ENCODE peak calls at places on chromosomes 11 and 22, in eight cellular contexts. One of them, this sample, is unnamed.
A peak's percentile ranks its signal among the peaks of the same experiment; 100 is the strongest.

GRCh38 chr22:36755316-36755715 is 20.6 kb downstream of the IFT27 start:
- DNase-seq in lower lobe of right lung: no peak
- DNase-seq in neuronal stem cell: no peak
- DNase-seq in uterus: no peak
- DNase-seq in Caco-2: no peak
- DNase-seq in PC-9: no peak
- DNase-seq in kidney: no peak
- DNase-seq in pancreas: no peak
- DNase-seq in this sample: no peak

GRCh38 chr11:24697722-24698121 is 200.9 kb downstream of the LUZP2 start:
- DNase-seq in uterus: no peak
- DNase-seq in PC-9: no peak
- DNase-seq in Caco-2: no peak
- DNase-seq in kidney: no peak
- DNase-seq in neuronal stem cell: no peak
- DNase-seq in lower lobe of right lung: no peak
- DNase-seq in pancreas: no peak
- DNase-seq in this sample: no peak

GRCh38 chr22:46953968-46954755 is 191.7 kb downstream of the TBC1D22A start:
- DNase-seq in lower lobe of right lung: no peak
- DNase-seq in PC-9: no peak
- DNase-seq in neuronal stem cell: no peak
- DNase-seq in Caco-2: no peak
- DNase-seq in kidney: peak; percentile 49
- DNase-seq in uterus: peak; percentile 28
- DNase-seq in pancreas: no peak
- DNase-seq in this sample: no peak

GRCh38 chr11:12159351-12160099 is 49.1 kb downstream of the MICAL2 start:
- DNase-seq in neuronal stem cell: no peak
- DNase-seq in Caco-2: no peak
- DNase-seq in pancreas: no peak
- DNase-seq in lower lobe of right lung: no peak
- DNase-seq in kidney: no peak
- DNase-seq in uterus: no peak
- DNase-seq in PC-9: no peak
- DNase-seq in this sample: no peak

GRCh38 chr22:22045576-22046335 is 63.2 kb upstream of the TOP3B start:
- DNase-seq in kidney: no peak
- DNase-seq in neuronal stem cell: no peak
- DNase-seq in lower lobe of right lung: no peak
- DNase-seq in Caco-2: no peak
- DNase-seq in uterus: no peak
- DNase-seq in PC-9: no peak
- DNase-seq in pancreas: no peak
- DNase-seq in this sample: no peak

GRCh38 chr11:65499713-65500261 is 942 bp downstream of the MALAT1 start:
- DNase-seq in PC-9: no peak
- DNase-seq in kidney: no peak
- DNase-seq in lower lobe of right lung: no peak
- DNase-seq in Caco-2: no peak
- DNase-seq in neuronal stem cell: no peak
- DNase-seq in uterus: no peak
- DNase-seq in pancreas: no peak
- DNase-seq in this sample: no peak

GRCh38 chr11:69642549-69642912 is 1.6 kb downstream of the CCND1 start:
- DNase-seq in lower lobe of right lung: no peak
- DNase-seq in uterus: no peak
- DNase-seq in PC-9: no peak
- DNase-seq in pancreas: no peak
- DNase-seq in Caco-2: peak; percentile 49
- DNase-seq in kidney: peak; percentile 80
- DNase-seq in neuronal stem cell: no peak
- DNase-seq in this sample: peak; percentile 38

GRCh38 chr22:49381595-49382450 is 445.9 kb downstream of the BRD1 start:
- DNase-seq in kidney: no peak
- DNase-seq in Caco-2: no peak
- DNase-seq in pancreas: no peak
- DNase-seq in neuronal stem cell: no peak
- DNase-seq in uterus: no peak
- DNase-seq in lower lobe of right lung: peak; percentile 38
- DNase-seq in PC-9: no peak
- DNase-seq in this sample: no peak

GRCh38 chr11:81496566-81496965 is 1237.1 kb downstream of the FAM181B start:
- DNase-seq in lower lobe of right lung: no peak
- DNase-seq in Caco-2: no peak
- DNase-seq in neuronal stem cell: no peak
- DNase-seq in kidney: no peak
- DNase-seq in PC-9: peak; percentile 10
- DNase-seq in pancreas: no peak
- DNase-seq in uterus: no peak
- DNase-seq in this sample: no peak

GRCh38 chr11:91913407-91913806 is 311.2 kb upstream of the FAT3 start:
- DNase-seq in kidney: no peak
- DNase-seq in uterus: no peak
- DNase-seq in PC-9: no peak
- DNase-seq in Caco-2: no peak
- DNase-seq in pancreas: no peak
- DNase-seq in lower lobe of right lung: no peak
- DNase-seq in neuronal stem cell: no peak
- DNase-seq in this sample: no peak

GRCh38 chr22:19168088-19168890 is 10.2 kb downstream of the SLC25A1 start:
- DNase-seq in Caco-2: peak; percentile 78
- DNase-seq in pancreas: no peak
- DNase-seq in uterus: no peak
- DNase-seq in kidney: no peak
- DNase-seq in lower lobe of right lung: no peak
- DNase-seq in neuronal stem cell: no peak
- DNase-seq in PC-9: peak; percentile 43
- DNase-seq in this sample: no peak

GRCh38 chr11:95524328-95525036 is 265.1 kb downstream of the FAM76B start:
- DNase-seq in neuronal stem cell: no peak
- DNase-seq in Caco-2: no peak
- DNase-seq in lower lobe of right lung: no peak
- DNase-seq in uterus: no peak
- DNase-seq in kidney: no peak
- DNase-seq in PC-9: no peak
- DNase-seq in pancreas: no peak
- DNase-seq in this sample: no peak

GRCh38 chr22:35368386-35368785 is 12.5 kb upstream of the HMOX1 start:
- DNase-seq in pancreas: no peak
- DNase-seq in PC-9: no peak
- DNase-seq in Caco-2: no peak
- DNase-seq in lower lobe of right lung: no peak
- DNase-seq in neuronal stem cell: no peak
- DNase-seq in uterus: no peak
- DNase-seq in kidney: no peak
- DNase-seq in this sample: no peak

GRCh38 chr22:45905924-45906865 is 70.8 kb downstream of the WNT7B start:
- DNase-seq in PC-9: no peak
- DNase-seq in neuronal stem cell: no peak
- DNase-seq in uterus: no peak
- DNase-seq in pancreas: no peak
- DNase-seq in Caco-2: no peak
- DNase-seq in lower lobe of right lung: no peak
- DNase-seq in kidney: no peak
- DNase-seq in this sample: peak; percentile 38

GRCh38 chr11:45158210-45158644 is 11.8 kb downstream of the PRDM11 start:
- DNase-seq in PC-9: no peak
- DNase-seq in pancreas: no peak
- DNase-seq in neuronal stem cell: no peak
- DNase-seq in lower lobe of right lung: peak; percentile 59
- DNase-seq in Caco-2: peak; percentile 39
- DNase-seq in uterus: peak; percentile 58
- DNase-seq in kidney: no peak
- DNase-seq in this sample: no peak

GRCh38 chr11:76672431-76673163 is 2.0 kb upstream of the LRRC32 start:
- DNase-seq in kidney: peak; percentile 86
- DNase-seq in uterus: no peak
- DNase-seq in lower lobe of right lung: no peak
- DNase-seq in PC-9: no peak
- DNase-seq in pancreas: no peak
- DNase-seq in neuronal stem cell: no peak
- DNase-seq in Caco-2: no peak
- DNase-seq in this sample: no peak

GRCh38 chr11:86551286-86551685 is 121.1 kb downstream of the ME3 start:
- DNase-seq in PC-9: peak; percentile 82
- DNase-seq in neuronal stem cell: no peak
- DNase-seq in lower lobe of right lung: no peak
- DNase-seq in pancreas: peak; percentile 18
- DNase-seq in uterus: no peak
- DNase-seq in Caco-2: no peak
- DNase-seq in kidney: no peak
- DNase-seq in this sample: no peak

GRCh38 chr11:103696130-103696529 is 340.3 kb upstream of the DDI1 start:
- DNase-seq in Caco-2: no peak
- DNase-seq in lower lobe of right lung: no peak
- DNase-seq in neuronal stem cell: no peak
- DNase-seq in PC-9: no peak
- DNase-seq in kidney: no peak
- DNase-seq in pancreas: no peak
- DNase-seq in uterus: no peak
- DNase-seq in this sample: no peak

DNA sequence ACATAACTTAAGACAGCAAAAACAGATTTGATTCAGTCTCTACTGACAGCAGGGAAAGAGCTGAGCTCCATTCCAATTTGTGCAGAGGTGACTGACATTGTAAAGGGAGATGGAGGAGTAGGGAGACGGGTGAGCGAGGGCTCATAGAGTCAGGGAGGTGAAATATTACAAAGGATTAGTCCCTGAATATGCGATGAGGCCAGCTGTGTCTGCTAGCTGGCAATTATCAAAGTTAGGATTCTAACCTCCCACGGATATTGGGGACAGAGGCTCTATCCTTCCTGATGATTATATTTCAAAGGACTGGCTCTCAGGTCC is 8.3 kb downstream of the PLAAT2 start:
- DNase-seq in PC-9: no peak
- DNase-seq in Caco-2: no peak
- DNase-seq in neuronal stem cell: no peak
- DNase-seq in kidney: no peak
- DNase-seq in uterus: no peak
- DNase-seq in pancreas: no peak
- DNase-seq in lower lobe of right lung: no peak
- DNase-seq in this sample: no peak
- H3K4me1 ChIP-seq in PC-9: peaks cover 13% of the 10 kb centered on the region
- H3K4me1 ChIP-seq in Caco-2: peaks cover 7% of the 10 kb centered on the region
- H3K4me1 ChIP-seq in neuronal stem cell: peaks cover 4% of the 10 kb centered on the region
- H3K4me1 ChIP-seq in kidney: no peaks in the 10 kb centered on the region
- H3K4me1 ChIP-seq in uterus: no peaks in the 10 kb centered on the region
- H3K4me1 ChIP-seq in pancreas: no peaks in the 10 kb centered on the region
- H3K4me1 ChIP-seq in lower lobe of right lung: peaks cover 24% of the 10 kb centered on the region
- H3K4me1 ChIP-seq in this sample: peaks cover 4% of the 10 kb centered on the region

DNA sequence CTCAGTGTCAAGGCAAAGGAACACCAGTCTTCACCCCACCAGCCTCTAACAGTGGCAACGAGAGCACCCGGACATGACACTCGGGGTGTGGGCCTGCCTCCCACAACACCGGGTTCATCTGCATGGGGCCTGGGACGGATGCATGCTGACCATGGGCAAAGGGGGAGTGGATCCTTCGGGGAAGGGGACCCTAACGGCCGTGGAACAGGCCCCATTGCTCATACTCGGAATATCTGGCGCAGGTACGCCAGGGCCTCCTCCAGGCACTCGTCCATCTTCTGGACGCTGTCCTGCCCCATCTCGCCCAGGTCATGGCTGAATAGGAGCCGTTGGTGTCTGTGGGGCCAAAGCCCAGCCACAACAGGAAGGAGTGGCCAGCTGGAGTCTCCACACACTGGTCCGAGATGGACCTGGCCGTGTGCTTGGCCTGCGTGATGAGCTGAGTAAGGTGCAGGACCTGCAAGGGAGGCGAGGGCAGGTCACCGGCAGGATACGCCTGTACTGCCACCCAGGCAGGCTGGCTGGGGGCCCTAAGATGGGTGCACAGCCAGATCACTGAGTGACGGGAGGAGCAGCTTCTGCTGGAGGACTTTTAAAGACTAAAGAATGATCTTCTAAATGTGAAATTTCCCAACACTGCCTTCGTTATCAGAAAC is 96.8 kb downstream of the MED15 start:
- DNase-seq in Caco-2: no peak
- DNase-seq in neuronal stem cell: no peak
- DNase-seq in kidney: no peak
- DNase-seq in PC-9: no peak
- DNase-seq in lower lobe of right lung: peak; percentile 21
- DNase-seq in uterus: no peak
- DNase-seq in pancreas: no peak
- DNase-seq in this sample: no peak
- H3K4me1 ChIP-seq in Caco-2: peaks cover 14% of the 10 kb centered on the region
- H3K4me1 ChIP-seq in neuronal stem cell: peaks cover 12% of the 10 kb centered on the region
- H3K4me1 ChIP-seq in kidney: peaks cover 7% of the 10 kb centered on the region
- H3K4me1 ChIP-seq in PC-9: no peaks in the 10 kb centered on the region
- H3K4me1 ChIP-seq in lower lobe of right lung: peaks cover 9% of the 10 kb centered on the region
- H3K4me1 ChIP-seq in uterus: no peaks in the 10 kb centered on the region
- H3K4me1 ChIP-seq in pancreas: no peaks in the 10 kb centered on the region
- H3K4me1 ChIP-seq in this sample: no peaks in the 10 kb centered on the region

DNA sequence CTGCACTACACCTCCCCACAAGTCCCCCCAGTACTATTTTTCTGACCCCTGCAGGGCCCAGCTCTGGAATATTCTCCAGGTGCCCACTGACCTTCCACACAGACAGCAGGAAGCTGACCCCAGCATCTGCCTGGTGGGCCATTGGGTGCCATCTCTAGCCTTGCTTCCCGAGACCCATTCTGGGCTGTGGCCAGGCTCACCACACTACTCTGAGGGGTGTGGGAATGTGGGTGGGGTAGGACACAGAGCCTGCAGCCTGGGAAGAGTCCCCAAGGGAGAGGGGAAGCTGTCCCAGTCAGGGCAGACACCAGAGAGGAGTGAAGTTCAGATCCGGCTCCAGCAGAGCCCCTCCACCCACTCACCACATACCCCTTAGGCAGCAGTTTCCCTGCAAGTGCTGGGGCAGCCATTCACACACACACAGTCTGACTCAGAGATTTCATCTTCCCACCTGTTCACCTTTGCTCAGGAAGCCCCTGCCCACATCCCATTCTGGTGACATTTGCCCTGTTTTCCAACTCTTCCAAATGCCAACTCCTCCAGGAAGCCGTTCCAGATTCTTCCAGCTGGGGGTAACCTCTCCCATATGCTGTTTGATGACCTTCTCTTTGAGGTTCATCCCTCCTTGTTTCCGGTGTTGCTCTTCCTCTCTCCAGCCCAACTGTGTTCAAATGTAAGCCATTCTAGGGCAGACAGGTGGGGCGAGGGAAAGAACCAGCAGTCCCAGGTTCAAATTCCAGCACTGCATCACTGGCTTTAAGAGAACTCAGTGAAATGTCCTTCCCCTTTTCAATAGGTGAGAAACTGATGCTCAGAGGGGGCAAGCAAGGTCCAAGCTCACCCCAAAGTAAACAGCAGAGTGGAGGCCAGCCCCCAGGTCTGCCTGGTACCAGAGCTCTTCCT is 2.0 kb downstream of the SLCO2B1 start:
- DNase-seq in lower lobe of right lung: no peak
- DNase-seq in pancreas: peak; percentile 18
- DNase-seq in Caco-2: no peak
- DNase-seq in kidney: no peak
- DNase-seq in neuronal stem cell: no peak
- DNase-seq in PC-9: no peak
- DNase-seq in uterus: no peak
- DNase-seq in this sample: no peak
- H3K4me1 ChIP-seq in lower lobe of right lung: peaks cover 56% of the 10 kb centered on the region
- H3K4me1 ChIP-seq in pancreas: peaks cover 37% of the 10 kb centered on the region
- H3K4me1 ChIP-seq in Caco-2: peaks cover 97% of the 10 kb centered on the region
- H3K4me1 ChIP-seq in kidney: peaks cover 3% of the 10 kb centered on the region
- H3K4me1 ChIP-seq in neuronal stem cell: peaks cover 7% of the 10 kb centered on the region
- H3K4me1 ChIP-seq in PC-9: no peaks in the 10 kb centered on the region
- H3K4me1 ChIP-seq in uterus: no peaks in the 10 kb centered on the region
- H3K4me1 ChIP-seq in this sample: peaks cover 59% of the 10 kb centered on the region

GRCh38 chr11:121456816-121457431 is 4.2 kb upstream of the SORL1-AS1 start:
- DNase-seq in uterus: no peak
- DNase-seq in kidney: no peak
- DNase-seq in Caco-2: no peak
- DNase-seq in lower lobe of right lung: no peak
- DNase-seq in pancreas: no peak
- DNase-seq in PC-9: no peak
- DNase-seq in neuronal stem cell: no peak
- DNase-seq in this sample: no peak
- H3K4me1 ChIP-seq in uterus: no peaks in the 10 kb centered on the region
- H3K4me1 ChIP-seq in kidney: peaks cover 5% of the 10 kb centered on the region
- H3K4me1 ChIP-seq in Caco-2: peaks cover 21% of the 10 kb centered on the region
- H3K4me1 ChIP-seq in lower lobe of right lung: peaks cover 5% of the 10 kb centered on the region
- H3K4me1 ChIP-seq in pancreas: no peaks in the 10 kb centered on the region
- H3K4me1 ChIP-seq in PC-9: peaks cover 39% of the 10 kb centered on the region
- H3K4me1 ChIP-seq in neuronal stem cell: peaks cover 7% of the 10 kb centered on the region
- H3K4me1 ChIP-seq in this sample: peaks cover 8% of the 10 kb centered on the region

This sample was measured in left ventricle myocardium inferior.